ENCODE peak calls at places on chromosome X, in five cellular contexts. H is endodermal cell, G is Kasumi-1, B is ovary, D is AG04450. O is an unnamed sample.

GRCh38 chrX:38666909-38667308 is 105.6 kb downstream of the TSPAN7 start:
- DNase-seq in H (no peak), G (no peak), B (no peak), D (no peak), O (no peak)

GRCh38 chrX:85243155-85243554 is 424 bp downstream of the SATL1 start:
- DNase-seq in H (no peak), G (no peak), B (no peak), D (no peak), O (no peak)

GRCh38 chrX:26558719-26559386 is 342.9 kb downstream of the MAGEB5 start:
- DNase-seq in H (no peak), G (no peak), B (no peak), D (no peak), O (no peak)

GRCh38 chrX:10636337-10636736 is 16.0 kb upstream of the MID1 start:
- DNase-seq in H (peak), G (peak), B (no peak), D (no peak), O (no peak)

GRCh38 chrX:112235547-112235946 is 153.0 kb upstream of the TRPC5 start:
- DNase-seq in H (no peak), G (no peak), B (no peak), D (no peak), O (no peak)

GRCh38 chrX:110394653-110395052 is 36.0 kb downstream of the RTL9 start:
- DNase-seq in H (no peak), G (peak), B (no peak), D (no peak), O (no peak)

GRCh38 chrX:40459576-40460158 is 121.1 kb upstream of the ATP6AP2 start:
- DNase-seq in H (peak), G (no peak), B (no peak), D (no peak), O (no peak)

GRCh38 chrX:127128282-127128681 is 308.8 kb downstream of the PRR32 start:
- DNase-seq in H (peak), G (no peak), B (no peak), D (no peak), O (no peak)

GRCh38 chrX:130120746-130121504 is 10.6 kb upstream of the ELF4 start:
- DNase-seq in H (peak), G (peak), B (peak), D (no peak), O (peak)

GRCh38 chrX:34343001-34343400 is 210.9 kb upstream of the FAM47A start:
- DNase-seq in H (no peak), G (no peak), B (no peak), D (no peak), O (no peak)

GRCh38 chrX:12370444-12371089 is 232.3 kb downstream of the FRMPD4 start:
- DNase-seq in H (no peak), G (no peak), B (peak), D (peak), O (no peak)

GRCh38 chrX:107205770-107206696 is at the start of the genes DNAAF6 and NUP62CL:
- DNase-seq in H (peak), G (no peak), B (peak), D (no peak), O (peak)

GRCh38 chrX:2267890-2268289 is 232.9 kb downstream of the DHRSX start:
- DNase-seq in H (no peak), G (no peak), B (no peak), D (no peak), O (no peak)

GRCh38 chrX:18348047-18348446 is 6.4 kb downstream of the SCML2 start:
- DNase-seq in H (no peak), G (no peak), B (no peak), D (no peak), O (no peak)

GRCh38 chrX:115642895-115643530 is 82.0 kb downstream of the PLS3 start:
- DNase-seq in H (peak), G (peak), B (no peak), D (peak), O (no peak)

GRCh38 chrX:155718964-155719586 is 106.3 kb upstream of the TMLHE start:
- DNase-seq in H (peak), G (no peak), B (no peak), D (no peak), O (no peak)

GRCh38 chrX:103878466-103879151 is 46.6 kb upstream of the RAB9B start:
- DNase-seq in H (peak), G (no peak), B (no peak), D (peak), O (no peak)

GRCh38 chrX:144275403-144275802 is 391.5 kb downstream of the UBE2NL start:
- DNase-seq in H (no peak), G (no peak), B (no peak), D (no peak), O (no peak)

GRCh38 chrX:136211766-136212556 is 39.2 kb downstream of the MAP7D3 start:
- DNase-seq in H (peak), G (no peak), B (no peak), D (no peak), O (peak)

GRCh38 chrX:155876704-155877103 is 4.4 kb upstream of the VAMP7 start:
- DNase-seq in H (no peak), G (no peak), B (no peak), D (no peak), O (no peak)

GRCh38 chrX:66045894-66046293 is 6.0 kb upstream of the VSIG4 start:
- DNase-seq in H (no peak), G (no peak), B (no peak), D (no peak), O (no peak)

GRCh38 chrX:106696502-106696901 is 30.0 kb upstream of the RNF128 start:
- DNase-seq in H (no peak), G (no peak), B (no peak), D (no peak), O (no peak)

GRCh38 chrX:149853925-149854324 is 27.1 kb upstream of the MAGEA8 start:
- DNase-seq in H (no peak), G (no peak), B (no peak), D (no peak), O (no peak)

GRCh38 chrX:31845003-31845402 is 773.2 kb upstream of the FTHL17 start:
- DNase-seq in H (no peak), G (peak), B (no peak), D (no peak), O (no peak)

GRCh38 chrX:154082396-154083133 is 15.0 kb downstream of the MECP2 start:
- DNase-seq in H (no peak), G (no peak), B (no peak), D (peak), O (no peak)

GRCh38 chrX:65508851-65509250 is 25.7 kb downstream of the LAS1L start:
- DNase-seq in H (no peak), G (no peak), B (no peak), D (no peak), O (no peak)

GRCh38 chrX:69153060-69153730 is 12.1 kb downstream of the PJA1 start:
- DNase-seq in H (peak), G (no peak), B (peak), D (no peak), O (no peak)

GRCh38 chrX:155329293-155329692 is 5.1 kb downstream of the CLIC2 start:
- DNase-seq in H (no peak), G (no peak), B (no peak), D (no peak), O (no peak)

GRCh38 chrX:68420559-68420958 is 12.7 kb downstream of the OPHN1 start:
- DNase-seq in H (no peak), G (no peak), B (no peak), D (no peak), O (no peak)

GRCh38 chrX:21167028-21167427 is 207.2 kb upstream of the CNKSR2 start:
- DNase-seq in H (no peak), G (no peak), B (no peak), D (no peak), O (no peak)

GRCh38 chrX:71622347-71623104 is 4.2 kb upstream of the CXCR3 start:
- DNase-seq in H (peak), G (peak), B (peak), D (peak), O (peak)

GRCh38 chrX:151713859-151714258 is 2.0 kb upstream of the FATE1 start:
- DNase-seq in H (peak), G (no peak), B (no peak), D (no peak), O (no peak)

GRCh38 chrX:40150503-40150902 is 52.7 kb upstream of the BCOR start:
- DNase-seq in H (peak), G (no peak), B (no peak), D (no peak), O (no peak)

O was measured in psoas muscle.